ENCODE peak calls at places on chromosomes 11 and 22, in eight cellular contexts. I is mammary epithelial cell, D is K562, Y is hepatocyte, X is fibroblast of lung, G is A673, B is HepG2, Q is neural progenitor cell. W is an unnamed sample.

GRCh38 chr22:32859743-32860142 is 58.2 kb downstream of the TIMP3 start:
- DNase-seq in D (no peak), Q (no peak), Y (no peak), B (no peak), G (no peak), I (no peak), X (no peak), W (no peak)

GRCh38 chr11:132982769-132983168 is 549.5 kb downstream of the OPCML start:
- DNase-seq in I (no peak), D (no peak), Q (peak), G (peak), X (peak), Y (no peak), B (no peak), W (no peak)

GRCh38 chr11:4095509-4096230 is 1.1 kb downstream of the RRM1 start:
- DNase-seq in D (peak), X (peak), B (peak), Q (no peak), Y (peak), G (no peak), I (peak), W (no peak)

GRCh38 chr11:7281083-7281482 is 29.4 kb downstream of the SYT9 start:
- DNase-seq in X (peak), I (peak), Y (peak), Q (no peak), D (no peak), G (no peak), B (peak), W (no peak)

GRCh38 chr11:1263036-1263435 is 40.2 kb downstream of the MUC5B start:
- DNase-seq in X (no peak), Q (no peak), I (no peak), G (no peak), Y (no peak), B (peak), D (no peak), W (peak)

GRCh38 chr11:5929984-5930383 is 12.1 kb upstream of the OR56A3 start:
- DNase-seq in D (no peak), Y (no peak), Q (no peak), G (no peak), B (no peak), X (no peak), I (no peak), W (no peak)

GRCh38 chr11:12848413-12848812 is 160.7 kb upstream of the RASSF10 start:
- DNase-seq in B (no peak), X (no peak), G (no peak), Y (no peak), D (no peak), I (no peak), Q (no peak), W (no peak)

GRCh38 chr11:85663781-85664560 is 958 bp downstream of the CREBZF start:
- DNase-seq in I (peak), B (peak), D (peak), Q (peak), G (peak), Y (peak), X (peak), W (peak)

GRCh38 chr11:10742460-10743208 is 8.4 kb upstream of the CTR9 start:
- DNase-seq in B (no peak), D (peak), I (peak), X (peak), Y (peak), Q (no peak), G (peak), W (no peak)

GRCh38 chr11:64778473-64779298 is at the start of gene SF1:
- DNase-seq in Q (peak), I (peak), D (peak), B (peak), X (peak), Y (peak), G (peak), W (peak)

GRCh38 chr11:82864268-82864667 is 36.0 kb downstream of the PRCP start:
- DNase-seq in D (peak), X (peak), Y (peak), G (peak), I (peak), B (peak), Q (peak), W (no peak)

GRCh38 chr11:130652671-130653335 is 204.4 kb downstream of the ADAMTS15 start:
- DNase-seq in B (no peak), X (peak), Y (peak), I (no peak), D (no peak), Q (no peak), G (peak), W (no peak)

GRCh38 chr11:20258496-20258895 is 98.2 kb upstream of the DBX1 start:
- DNase-seq in B (no peak), X (no peak), Q (no peak), D (no peak), G (no peak), I (no peak), Y (no peak), W (no peak)

GRCh38 chr22:37260939-37261338 is 16.9 kb upstream of the RAC2 start:
- DNase-seq in D (peak), X (peak), G (peak), Q (peak), B (peak), I (peak), Y (peak), W (peak)

GRCh38 chr22:38490475-38490874 is 15.6 kb downstream of the DDX17 start:
- DNase-seq in Y (no peak), X (no peak), G (no peak), D (no peak), I (no peak), B (no peak), Q (no peak), W (no peak)

GRCh38 chr11:109795234-109795633 is 298.0 kb upstream of the ZC3H12C start:
- DNase-seq in Y (peak), D (no peak), G (no peak), X (peak), Q (no peak), I (no peak), B (no peak), W (no peak)

GRCh38 chr11:20668844-20669832 is at the start of gene NELL1:
- DNase-seq in B (no peak), I (peak), X (no peak), G (peak), D (no peak), Q (peak), Y (peak), W (no peak)

GRCh38 chr11:113090716-113091577 is 129.7 kb downstream of the NCAM1 start:
- DNase-seq in I (peak), Q (no peak), B (no peak), Y (no peak), G (no peak), X (no peak), D (no peak), W (no peak)

GRCh38 chr11:43646767-43647166 is 33.8 kb upstream of the HSD17B12 start:
- DNase-seq in D (no peak), I (no peak), Y (no peak), G (no peak), Q (no peak), B (no peak), X (no peak), W (no peak)

GRCh38 chr11:44104472-44105294 is 9.2 kb downstream of the EXT2 start:
- DNase-seq in Q (no peak), Y (no peak), B (no peak), I (no peak), D (no peak), X (no peak), G (peak), W (no peak)

GRCh38 chr22:29700949-29701927 is 18.6 kb upstream of the CABP7 start:
- DNase-seq in Y (peak), D (peak), B (peak), G (no peak), I (no peak), Q (peak), X (peak), W (no peak)

GRCh38 chr11:133710241-133710640 is 135.1 kb downstream of the SPATA19 start:
- DNase-seq in B (no peak), I (no peak), Y (no peak), Q (no peak), G (no peak), D (no peak), X (no peak), W (no peak)

GRCh38 chr11:132049205-132049604 is 678.8 kb downstream of the NTM start:
- DNase-seq in Q (no peak), B (no peak), D (no peak), G (no peak), I (no peak), Y (no peak), X (no peak), W (no peak)

GRCh38 chr22:24367841-24368240 is 59.6 kb upstream of the ADORA2A start:
- DNase-seq in I (no peak), Q (no peak), D (no peak), X (peak), Y (no peak), B (no peak), G (no peak), W (no peak)

GRCh38 chr11:10322830-10323792 is 18.2 kb downstream of the ADM start:
- DNase-seq in Y (peak), D (peak), I (peak), G (peak), X (peak), B (peak), Q (peak), W (peak)

GRCh38 chr11:77184136-77184860 is 56.3 kb downstream of the MYO7A start:
- DNase-seq in Y (no peak), G (no peak), X (no peak), I (no peak), B (no peak), D (no peak), Q (no peak), W (no peak)

GRCh38 chr11:30830666-30831065 is 244.5 kb upstream of the MPPED2 start:
- DNase-seq in B (no peak), I (no peak), Q (no peak), X (no peak), G (no peak), Y (no peak), D (no peak), W (no peak)

GRCh38 chr11:86018249-86018648 is 50.6 kb downstream of the PICALM start:
- DNase-seq in D (no peak), I (no peak), Y (no peak), B (no peak), X (no peak), G (no peak), Q (no peak), W (no peak)

GRCh38 chr11:5624489-5625278 is at the start of gene TRIM34:
- DNase-seq in B (no peak), D (peak), Y (peak), Q (peak), G (peak), X (peak), I (peak), W (peak)

GRCh38 chr11:350723-351255 is 18.5 kb upstream of the B4GALNT4 start:
- DNase-seq in X (no peak), D (peak), Y (no peak), Q (no peak), B (no peak), I (peak), G (no peak), W (peak)

GRCh38 chr11:20360650-20361049 is 2.9 kb upstream of the HTATIP2 start:
- DNase-seq in G (no peak), Q (no peak), I (peak), D (no peak), Y (no peak), X (peak), B (peak), W (peak)

GRCh38 chr11:101096036-101096704 is 33.4 kb downstream of the PGR start:
- DNase-seq in Q (no peak), X (no peak), D (no peak), B (no peak), G (peak), Y (no peak), I (no peak), W (no peak)

GRCh38 chr22:20829735-20830134 is 28.9 kb downstream of the PI4KA start:
- DNase-seq in X (no peak), I (no peak), G (no peak), D (no peak), B (no peak), Y (no peak), Q (no peak), W (no peak)

GRCh38 chr11:67393990-67394389 is 2.2 kb downstream of the RAD9A start:
- DNase-seq in G (no peak), D (no peak), I (no peak), X (no peak), Q (no peak), B (no peak), Y (no peak), W (no peak)

GRCh38 chr11:12159351-12160099 is 49.1 kb downstream of the MICAL2 start:
- DNase-seq in D (no peak), I (peak), Y (peak), X (peak), Q (no peak), B (no peak), G (peak), W (no peak)

GRCh38 chr11:56521955-56522354 is 21.1 kb downstream of the OR5M11 start:
- DNase-seq in B (peak), Y (peak), D (no peak), G (peak), X (no peak), I (no peak), Q (peak), W (no peak)

GRCh38 chr11:34223021-34223813 is 117.8 kb downstream of the NAT10 start:
- DNase-seq in B (no peak), I (no peak), G (peak), Y (peak), Q (peak), D (no peak), X (peak), W (no peak)

GRCh38 chr11:15497366-15497765 is 382.6 kb downstream of the INSC start:
- DNase-seq in I (no peak), G (no peak), Y (peak), D (no peak), Q (no peak), B (no peak), X (no peak), W (no peak)

GRCh38 chr22:30235687-30236170 is 10.8 kb downstream of the LIF start:
- DNase-seq in I (peak), Y (peak), B (no peak), X (peak), G (no peak), D (no peak), Q (no peak), W (no peak)

GRCh38 chr11:86222081-86222480 is 22.5 kb upstream of the EED start:
- DNase-seq in I (no peak), D (no peak), B (no peak), X (no peak), Q (no peak), Y (no peak), G (peak), W (no peak)

DNA sequence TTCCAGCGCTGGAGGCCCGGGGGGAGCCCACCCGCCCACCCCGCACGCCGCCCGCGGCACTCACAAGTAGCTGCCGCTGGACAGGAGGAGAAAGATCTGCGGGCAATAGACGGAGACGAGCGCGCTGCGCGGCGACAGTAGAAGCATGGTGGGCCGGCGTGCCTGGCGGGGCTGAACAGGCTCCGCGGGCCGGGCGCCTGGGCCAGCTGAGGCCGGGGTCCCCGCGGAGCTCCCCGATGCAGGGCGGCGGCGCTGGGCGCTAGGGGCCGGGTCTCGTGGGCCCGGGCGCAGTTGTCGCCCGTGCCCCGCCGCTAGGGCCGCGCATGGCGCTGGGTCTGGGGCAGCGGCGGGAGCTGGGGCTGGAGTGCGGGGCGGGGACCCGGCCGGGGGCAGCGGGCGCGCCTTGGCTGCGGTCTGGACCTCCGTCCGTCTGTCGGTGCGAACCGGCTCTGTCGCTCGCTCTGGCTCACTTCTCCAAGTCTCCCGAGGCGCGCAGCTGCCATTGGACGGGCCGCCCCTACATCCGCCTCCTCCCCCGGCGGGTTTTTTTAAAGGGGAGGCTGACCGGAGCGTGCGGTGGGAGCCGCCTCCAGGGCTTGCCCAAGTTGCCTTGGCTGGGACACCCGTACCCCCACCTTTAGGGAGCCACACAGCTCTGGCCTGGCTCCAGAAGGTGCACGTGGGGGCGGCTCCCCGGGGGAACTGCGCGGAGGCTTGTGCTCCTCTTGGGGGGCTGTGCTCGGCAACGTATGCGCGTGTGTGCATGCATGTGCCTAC is 4.7 kb downstream of the WNT7B start:
- DNase-seq in X (peak), G (no peak), Q (peak), D (no peak), I (no peak), Y (no peak), B (no peak), W (no peak)
- TF ChIP-seq EZH2 in X (peak), G (peak), Q (peak), D (no peak), I (peak), Y (no peak), B (no peak), W (no peak)

DNA sequence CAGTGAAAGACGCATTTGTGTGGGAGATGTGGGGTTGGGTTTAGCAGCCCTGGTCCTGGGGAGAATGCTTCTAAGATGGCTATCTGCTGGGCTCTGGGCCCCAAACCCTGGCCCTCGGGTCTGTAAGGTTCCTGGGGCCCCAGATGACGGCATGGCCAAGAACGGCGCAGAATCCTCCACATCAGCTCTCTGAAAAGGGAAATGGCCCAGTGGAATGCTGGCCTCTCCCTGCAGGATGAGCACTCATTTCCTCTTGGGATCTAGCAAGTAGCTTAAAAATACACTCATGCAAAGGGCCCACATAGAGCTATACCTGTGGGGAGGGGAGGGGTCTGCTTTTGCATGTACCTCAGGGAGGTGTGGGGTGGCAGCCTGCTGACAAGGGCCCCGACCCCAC is 37.5 kb upstream of the LINC01488 start:
- DNase-seq in X (peak), B (no peak), G (no peak), Y (no peak), D (no peak), Q (no peak), I (no peak), W (no peak)
- TF ChIP-seq CTCF in X (no peak), B (no peak), G (no peak), Y (no peak), D (no peak), Q (no peak), I (no peak), W (no peak)

GRCh38 chr22:17114958-17115235 is 6.3 kb downstream of the TMEM121B start:
- DNase-seq in B (no peak), I (no peak), D (no peak), Q (no peak), X (no peak), Y (no peak), G (no peak), W (no peak)

GRCh38 chr22:17114173-17114957 is 6.8 kb downstream of the TMEM121B start:
- DNase-seq in G (no peak), D (no peak), Y (no peak), B (no peak), I (no peak), Q (no peak), X (no peak), W (no peak)

GRCh38 chr22:17115927-17116326 is 5.2 kb downstream of the TMEM121B start:
- DNase-seq in G (no peak), Q (no peak), I (no peak), X (no peak), Y (no peak), D (no peak), B (no peak), W (peak)

GRCh38 chr22:17116931-17117330 is 4.2 kb downstream of the TMEM121B start:
- DNase-seq in G (no peak), Q (peak), D (no peak), X (no peak), B (no peak), Y (no peak), I (no peak), W (peak)

DNA sequence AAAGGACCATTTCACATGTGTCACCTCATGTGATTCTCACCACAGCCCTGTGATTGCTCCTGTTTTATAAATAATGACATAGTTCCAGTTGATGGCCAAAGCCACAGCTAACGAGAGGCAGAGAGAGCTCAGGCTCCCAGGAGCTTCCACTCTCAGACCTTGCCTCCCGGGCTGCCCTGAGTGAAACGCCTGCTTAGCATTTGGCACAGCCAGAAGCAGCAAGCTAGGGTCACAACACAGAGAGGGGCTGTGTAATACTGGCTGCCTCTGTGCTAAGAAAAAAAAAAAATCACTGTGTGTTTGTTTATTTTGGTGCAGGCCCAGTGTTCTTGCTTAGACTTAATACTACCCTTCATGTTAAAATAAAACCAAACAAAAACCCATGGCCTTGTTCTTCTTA is 5.8 kb downstream of the TMEM121B start:
- DNase-seq in D (no peak), G (no peak), Q (no peak), Y (no peak), B (no peak), X (no peak), I (no peak), W (no peak)
- H3K4me3 ChIP-seq in D (no peak), G (no peak), Q (no peak), Y (no peak), B (no peak), X (no peak), I (no peak), W (no peak)

DNA sequence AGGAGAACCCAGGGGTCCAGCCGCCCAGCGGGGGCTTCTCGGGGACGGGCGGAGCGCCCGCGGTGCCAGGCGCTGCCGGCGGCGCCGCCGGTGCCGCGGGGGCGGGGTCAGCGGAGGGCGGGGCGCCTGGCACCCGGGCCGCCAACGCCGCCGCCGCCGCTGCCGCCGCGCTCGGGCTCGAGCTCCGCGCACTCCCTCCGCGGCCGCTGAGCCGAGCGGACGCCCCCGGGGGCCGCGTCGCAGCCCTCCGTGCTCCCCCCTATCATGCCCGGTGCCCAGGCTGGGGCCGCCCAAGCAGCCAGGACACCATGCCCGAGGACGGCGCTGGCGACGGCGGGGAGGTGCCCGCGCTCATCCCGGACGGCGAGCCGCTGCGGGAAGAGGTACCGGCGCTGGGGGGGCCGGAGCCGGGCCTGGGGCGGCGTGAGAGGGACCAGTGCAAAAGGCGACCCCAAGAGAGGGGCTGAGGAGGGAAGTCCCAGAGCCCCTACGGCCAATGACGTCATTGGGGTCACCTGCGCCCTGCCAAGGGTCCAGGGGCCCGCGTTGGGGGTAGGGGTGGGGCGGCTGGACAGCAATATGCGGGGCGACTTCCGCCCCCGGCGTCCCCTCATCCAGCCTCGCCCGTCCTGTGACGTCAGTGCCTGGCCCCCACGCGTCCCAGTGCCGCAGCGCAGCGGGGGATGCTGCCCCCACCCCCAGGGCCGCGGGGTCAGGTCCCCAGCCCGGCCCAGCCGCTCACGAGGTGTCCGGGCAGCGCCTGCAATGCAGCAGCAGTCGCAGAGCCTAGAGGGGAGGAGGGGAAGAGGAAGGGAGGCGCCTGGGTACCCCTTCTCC is at the start of gene TMEM151A:
- DNase-seq in I (no peak), B (no peak), Q (peak), G (no peak), Y (peak), X (no peak), D (no peak), W (no peak)
- TF ChIP-seq EZH2 in I (no peak), B (no peak), Q (peak), G (no peak), Y (no peak), X (no peak), D (no peak), W (no peak)

GRCh38 chr22:43159484-43160178 is 8.3 kb downstream of the TSPO start:
- DNase-seq in X (no peak), G (peak), Q (peak), B (no peak), Y (no peak), D (no peak), I (no peak), W (no peak)
- TF ChIP-seq CTCF in X (peak), G (peak), Q (peak), B (peak), Y (no peak), D (peak), I (no peak), W (peak)

W was measured in DND-41.